ENCODE peak calls at places on chromosome 2, in eight cellular contexts. N, C, T, Q, I, V, S and M are unnamed samples.

GRCh38 chr2:100957971-100958653 is 44.0 kb upstream of the RPL31 start:
- DNase-seq in V (peak), C (no peak), Q (no peak), I (no peak), N (peak), S (peak), T (no peak), M (no peak)

GRCh38 chr2:113173563-113174368 is at the start of gene PSD4:
- DNase-seq in S (no peak), N (no peak), T (no peak), C (no peak), Q (no peak), I (peak), V (peak), M (no peak)

GRCh38 chr2:237772513-237772912 is 26.1 kb upstream of the RBM44 start:
- DNase-seq in T (no peak), Q (no peak), I (no peak), V (no peak), S (no peak), C (no peak), N (no peak), M (no peak)

GRCh38 chr2:230939691-230940475 is 14.8 kb upstream of the GPR55 start:
- DNase-seq in C (no peak), I (no peak), T (no peak), S (peak), N (no peak), V (peak), Q (no peak), M (no peak)

GRCh38 chr2:221741496-221742211 is 169.6 kb upstream of the EPHA4 start:
- DNase-seq in V (no peak), Q (no peak), T (no peak), N (no peak), I (no peak), C (no peak), S (no peak), M (no peak)

GRCh38 chr2:160245614-160246156 is 45.6 kb upstream of the ITGB6 start:
- DNase-seq in S (no peak), Q (no peak), V (no peak), T (no peak), I (no peak), C (no peak), N (no peak), M (no peak)

GRCh38 chr2:58730764-58731487 is 489.8 kb upstream of the FANCL start:
- DNase-seq in I (no peak), V (no peak), C (no peak), Q (no peak), T (no peak), S (no peak), N (no peak), M (no peak)

GRCh38 chr2:236824836-236825235 is 255.2 kb downstream of the ACKR3 start:
- DNase-seq in Q (no peak), V (peak), I (no peak), S (no peak), T (peak), C (no peak), N (no peak), M (no peak)

GRCh38 chr2:104758199-104758620 is 95.7 kb upstream of the POU3F3 start:
- DNase-seq in N (no peak), S (no peak), T (no peak), Q (peak), I (no peak), C (no peak), V (no peak), M (no peak)

GRCh38 chr2:160956243-160956802 is 203.9 kb upstream of the TANK start:
- DNase-seq in Q (no peak), T (no peak), V (no peak), N (no peak), I (no peak), C (peak), S (peak), M (no peak)

GRCh38 chr2:237861-238260 is 26.0 kb downstream of the SH3YL1 start:
- DNase-seq in V (no peak), N (no peak), I (no peak), C (no peak), S (no peak), Q (no peak), T (no peak), M (no peak)

GRCh38 chr2:1233280-1233679 is 180.0 kb upstream of the TPO start:
- DNase-seq in V (no peak), S (no peak), C (no peak), N (no peak), T (no peak), Q (no peak), I (no peak), M (no peak)

GRCh38 chr2:145860083-145860482 is 1340.2 kb upstream of the ZEB2 start:
- DNase-seq in T (no peak), N (no peak), C (no peak), V (no peak), Q (no peak), I (no peak), S (no peak), M (no peak)

GRCh38 chr2:229235136-229235914 is 35.8 kb downstream of the PID1 start:
- DNase-seq in Q (peak), T (no peak), S (peak), V (no peak), I (no peak), N (peak), C (no peak), M (peak)

GRCh38 chr2:212727751-212728150 is 189.1 kb upstream of the ERBB4 start:
- DNase-seq in I (no peak), V (no peak), Q (no peak), S (no peak), T (no peak), C (no peak), N (no peak), M (no peak)

GRCh38 chr2:116442418-116442817 is 1372.1 kb upstream of the DDX18 start:
- DNase-seq in N (no peak), I (no peak), Q (no peak), S (no peak), T (no peak), V (no peak), C (no peak), M (no peak)

GRCh38 chr2:166148811-166149400 is 21.1 kb upstream of the SCN1A start:
- DNase-seq in S (no peak), T (peak), I (no peak), N (no peak), V (no peak), Q (no peak), C (no peak), M (no peak)

GRCh38 chr2:6412533-6413085 is 453.1 kb downstream of the CMPK2 start:
- DNase-seq in I (no peak), S (no peak), Q (no peak), V (no peak), C (no peak), N (no peak), T (no peak), M (no peak)

GRCh38 chr2:236884776-236885175 is 200.9 kb upstream of the COPS8 start:
- DNase-seq in I (no peak), Q (no peak), T (no peak), C (no peak), N (no peak), V (no peak), S (no peak), M (no peak)

GRCh38 chr2:29056452-29056851 is 17.9 kb downstream of the PCARE start:
- DNase-seq in N (no peak), Q (no peak), V (no peak), T (no peak), I (no peak), C (no peak), S (no peak), M (no peak)

GRCh38 chr2:2326653-2327052 is 4.4 kb downstream of the MYT1L start:
- DNase-seq in T (no peak), V (no peak), I (no peak), C (no peak), N (no peak), S (no peak), Q (no peak), M (no peak)

GRCh38 chr2:8197101-8197500 is 484.8 kb upstream of the ID2 start:
- DNase-seq in N (no peak), I (no peak), T (no peak), C (no peak), S (no peak), Q (no peak), V (no peak), M (no peak)

GRCh38 chr2:239264838-239265651 is 135.8 kb downstream of the HDAC4 start:
- DNase-seq in S (peak), Q (no peak), C (no peak), V (peak), I (no peak), N (peak), T (no peak), M (no peak)

GRCh38 chr2:28649481-28650260 is 102.0 kb upstream of the PPP1CB start:
- DNase-seq in I (no peak), Q (no peak), S (no peak), C (no peak), N (no peak), T (no peak), V (no peak), M (no peak)

GRCh38 chr2:138485019-138485418 is 16.6 kb upstream of the SPOPL start:
- DNase-seq in N (no peak), Q (no peak), V (no peak), S (no peak), T (no peak), C (no peak), I (no peak), M (no peak)

GRCh38 chr2:73870084-73870483 is 22.7 kb upstream of the ACTG2 start:
- DNase-seq in S (peak), I (no peak), C (peak), N (peak), Q (no peak), T (no peak), V (peak), M (no peak)

GRCh38 chr2:108612514-108613183 is 78.4 kb downstream of the LIMS1 start:
- DNase-seq in V (no peak), I (no peak), C (no peak), T (no peak), N (no peak), S (no peak), Q (no peak), M (no peak)

GRCh38 chr2:137943948-137944347 is 20.3 kb upstream of the HNMT start:
- DNase-seq in S (no peak), V (no peak), Q (no peak), T (no peak), C (no peak), I (no peak), N (no peak), M (no peak)

GRCh38 chr2:195768454-195768853 is 111.4 kb downstream of the SLC39A10 start:
- DNase-seq in V (no peak), N (no peak), T (no peak), C (no peak), S (no peak), I (no peak), Q (no peak), M (no peak)

GRCh38 chr2:51490576-51491234 is 458.8 kb upstream of the NRXN1 start:
- DNase-seq in Q (no peak), C (no peak), T (no peak), N (no peak), V (no peak), I (no peak), S (no peak), M (no peak)

GRCh38 chr2:102267774-102268173 is 43.6 kb upstream of the IL1RL1 start:
- DNase-seq in I (no peak), Q (no peak), T (no peak), N (no peak), V (no peak), C (no peak), S (no peak), M (no peak)

GRCh38 chr2:127569274-127570065 is 34.0 kb downstream of the MYO7B start:
- DNase-seq in C (peak), N (peak), V (no peak), I (no peak), S (peak), T (no peak), Q (no peak), M (no peak)

GRCh38 chr2:173963323-173963816 is 1.8 kb downstream of the SP3 start:
- DNase-seq in S (no peak), Q (no peak), N (peak), I (no peak), C (no peak), T (no peak), V (peak), M (no peak)

GRCh38 chr2:109222825-109223471 is 93.9 kb downstream of the SH3RF3 start:
- DNase-seq in Q (peak), S (peak), N (no peak), T (no peak), C (no peak), V (no peak), I (no peak), M (no peak)

GRCh38 chr2:150376627-150377335 is 110.7 kb downstream of the RND3 start:
- DNase-seq in S (no peak), N (peak), Q (peak), T (no peak), V (no peak), I (no peak), C (no peak), M (peak)

GRCh38 chr2:100114011-100114433 is 28.4 kb downstream of the AFF3 start:
- DNase-seq in N (no peak), C (no peak), Q (no peak), S (no peak), T (no peak), I (no peak), V (no peak), M (no peak)

GRCh38 chr2:31131871-31132270 is 6.4 kb downstream of the GALNT14 start:
- DNase-seq in Q (no peak), S (no peak), V (no peak), I (no peak), C (no peak), N (no peak), T (no peak), M (no peak)

GRCh38 chr2:10460366-10460796 is 12.3 kb upstream of the ODC1 start:
- DNase-seq in C (no peak), S (no peak), T (no peak), N (no peak), V (no peak), Q (no peak), I (no peak), M (no peak)

GRCh38 chr2:62014102-62014501 is 108.6 kb downstream of the COMMD1 start:
- DNase-seq in V (peak), I (peak), N (peak), Q (no peak), T (peak), S (peak), C (peak), M (no peak)
- TF ChIP-seq CTCF in V (no peak), I (peak), N (peak), Q (no peak), T (no peak), S (peak), C (peak), M (no peak)

GRCh38 chr2:159156834-159157233 is 129.7 kb downstream of the WDSUB1 start:
- DNase-seq in Q (no peak), S (no peak), I (no peak), T (no peak), C (no peak), V (no peak), N (no peak), M (no peak)

GRCh38 chr2:159155791-159156190 is 130.7 kb downstream of the WDSUB1 start:
- DNase-seq in I (no peak), S (no peak), C (no peak), N (no peak), V (no peak), T (no peak), Q (no peak), M (no peak)

GRCh38 chr2:159155315-159155714 is 131.2 kb downstream of the WDSUB1 start:
- DNase-seq in Q (peak), V (peak), I (no peak), N (no peak), S (no peak), T (no peak), C (no peak), M (no peak)

GRCh38 chr2:159153463-159153862 is 133.0 kb downstream of the WDSUB1 start:
- DNase-seq in T (no peak), I (no peak), S (no peak), C (no peak), Q (no peak), V (no peak), N (no peak), M (no peak)

DNA sequence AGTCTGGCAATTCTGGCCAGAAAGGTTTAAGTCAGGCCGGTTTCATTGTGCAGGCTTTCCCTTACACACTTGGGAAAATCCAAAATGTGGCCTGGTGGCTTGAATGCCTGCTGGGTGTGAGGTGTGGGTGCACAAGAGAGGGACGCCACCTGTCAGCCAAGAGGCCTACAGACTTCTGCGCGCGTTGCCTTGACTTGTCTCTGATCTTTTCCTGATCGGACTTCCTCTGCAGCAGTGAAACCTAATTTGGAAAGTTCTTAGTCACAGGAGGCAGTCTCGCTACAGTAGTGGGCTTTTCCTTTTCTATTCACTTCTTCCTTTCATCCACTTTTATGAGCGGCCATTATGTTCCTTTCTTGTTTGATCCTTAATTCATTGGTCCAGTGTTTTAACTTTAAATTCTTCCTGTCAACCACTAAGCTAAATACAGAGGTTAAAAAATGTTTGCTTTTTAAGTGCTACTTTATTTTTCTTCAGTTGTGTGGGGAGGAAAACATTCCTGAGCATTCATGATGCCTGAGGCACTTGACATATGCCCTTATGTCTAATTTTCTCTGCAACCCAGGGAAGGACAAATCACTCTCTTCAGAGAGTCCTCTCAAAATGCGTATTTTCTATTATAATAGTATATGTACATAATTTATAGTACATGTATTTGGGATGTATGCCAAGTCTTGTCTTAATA is 129.0 kb downstream of the WDSUB1 start:
- DNase-seq in C (no peak), I (no peak), Q (no peak), V (no peak), N (no peak), S (no peak), T (no peak), M (no peak)
- TF ChIP-seq CTCF in C (no peak), I (no peak), Q (no peak), V (no peak), N (no peak), S (no peak), T (no peak), M (no peak)

DNA sequence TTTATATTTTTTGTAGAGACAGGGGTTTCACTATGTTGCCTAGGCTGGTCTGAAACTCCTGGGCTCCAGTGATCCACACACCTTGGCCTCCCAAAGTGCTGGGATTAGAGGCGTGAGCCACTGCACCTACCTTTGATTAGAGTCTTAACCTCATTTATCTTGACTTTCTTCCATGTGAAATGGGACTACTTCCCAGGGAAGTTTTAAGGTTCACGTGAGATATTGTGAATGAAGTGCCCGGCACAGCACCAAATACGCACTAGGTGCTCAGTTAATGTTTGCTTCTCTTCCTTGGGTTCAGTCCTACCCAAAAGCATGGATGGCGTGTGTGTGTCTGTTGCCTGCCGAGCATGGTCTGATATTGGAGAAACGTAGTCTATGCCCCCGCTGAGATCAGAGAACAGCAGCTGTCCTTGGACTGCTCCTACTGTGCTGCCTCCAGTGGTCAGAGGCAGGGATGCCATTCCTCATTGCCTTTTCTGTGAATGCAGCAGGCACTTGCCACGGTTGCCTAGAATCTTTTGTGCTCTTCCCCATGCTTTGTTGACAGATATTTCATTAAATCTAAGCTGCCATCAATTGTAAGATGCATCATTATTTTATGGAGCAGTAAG is 12.3 kb upstream of the TFCP2L1 start:
- DNase-seq in V (peak), T (peak), N (peak), I (no peak), C (no peak), Q (peak), S (no peak), M (peak)
- TF ChIP-seq CTCF in V (peak), T (peak), N (peak), I (peak), C (peak), Q (peak), S (peak), M (peak)

GRCh38 chr2:175180701-175181103 is 808 bp downstream of the ATP5MC3 start:
- DNase-seq in C (no peak), Q (peak), I (peak), S (no peak), N (peak), T (peak), V (peak), M (peak)

GRCh38 chr2:175183674-175184073 is 2.2 kb upstream of the ATP5MC3 start:
- DNase-seq in N (no peak), C (no peak), V (no peak), Q (no peak), S (no peak), I (no peak), T (no peak), M (no peak)

GRCh38 chr2:175181877-175182308 is 383 bp upstream of the ATP5MC3 start:
- DNase-seq in V (no peak), N (no peak), C (no peak), T (no peak), S (no peak), I (no peak), Q (no peak), M (no peak)

GRCh38 chr2:175176624-175177023 is 4.9 kb downstream of the ATP5MC3 start:
- DNase-seq in C (no peak), N (no peak), Q (no peak), T (no peak), V (no peak), S (no peak), I (no peak), M (no peak)

DNA sequence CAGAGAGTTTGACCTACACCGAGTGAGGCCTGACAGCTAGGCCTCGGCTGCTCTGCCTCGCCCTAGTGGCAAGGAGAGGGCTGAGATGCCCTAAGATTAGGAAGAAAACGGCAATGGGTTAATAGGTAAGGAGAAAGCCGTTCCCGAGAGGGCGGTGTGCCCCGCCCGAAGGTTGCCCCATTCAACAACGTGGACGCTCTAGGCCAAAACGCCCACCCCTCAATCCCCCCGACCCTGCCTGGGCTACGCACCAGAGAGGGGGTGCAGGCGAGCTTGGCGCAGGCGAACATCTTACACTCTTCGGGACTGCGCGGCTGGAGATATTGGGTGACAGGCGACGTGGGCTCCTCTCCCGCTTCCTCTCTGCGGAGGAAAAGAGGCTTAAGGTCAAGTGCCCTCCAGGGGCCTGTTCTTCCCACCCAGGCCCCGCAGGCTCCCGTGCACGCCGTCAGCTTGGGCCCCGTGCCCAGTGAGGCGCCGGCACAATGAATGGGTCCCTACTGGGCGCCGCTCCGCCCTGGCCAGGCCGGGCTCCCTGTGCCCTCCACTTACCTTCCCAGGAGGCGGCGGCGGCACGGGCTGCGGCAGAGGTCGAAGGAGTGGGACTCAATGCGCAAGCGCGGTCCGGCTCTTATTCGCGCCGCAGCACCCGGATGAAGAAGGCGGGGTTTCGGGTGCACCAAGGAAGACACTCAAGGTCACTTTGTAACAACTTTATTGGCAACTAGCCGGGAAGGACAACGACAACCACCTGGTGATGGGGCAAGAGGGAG is at the start of gene ATP5MC3:
- DNase-seq in Q (peak), N (peak), I (peak), V (peak), C (peak), T (peak), S (peak), M (peak)
- TF ChIP-seq CTCF in Q (no peak), N (peak), I (no peak), V (no peak), C (no peak), T (peak), S (peak), M (no peak)